ENCODE peak calls at places on chromosomes 1 and 21, in seven cellular contexts. S is HL-60, J is PC-9, F is coronary artery, C is AG09309, T is AG04450, Q is cardiac muscle cell. A is an unnamed sample.

GRCh38 chr1:228697209-228698016 is 37.9 kb upstream of the RHOU start:
- DNase-seq in C (peak; percentile 52), S (peak; percentile 95), J (no peak), Q (peak; percentile 13), F (peak; percentile 87), T (no peak), A (no peak)

GRCh38 chr1:15850450-15851079 is 3.1 kb downstream of the SPEN start:
- DNase-seq in S (no peak), T (no peak), C (no peak), J (no peak), F (no peak), Q (no peak), A (no peak)

GRCh38 chr1:53737648-53738204 is 1.2 kb downstream of the GLIS1 start:
- DNase-seq in S (no peak), T (no peak), Q (peak; percentile 43), F (no peak), C (no peak), J (no peak), A (no peak)

GRCh38 chr1:234845097-234845660 is 235.2 kb upstream of the IRF2BP2 start:
- DNase-seq in S (no peak), Q (no peak), F (no peak), T (no peak), J (no peak), C (no peak), A (no peak)

GRCh38 chr1:7743346-7743745 is 27.8 kb upstream of the VAMP3 start:
- DNase-seq in F (no peak), J (no peak), C (no peak), T (no peak), Q (no peak), S (no peak), A (no peak)

GRCh38 chr1:150808134-150808533 is at the start of gene CTSK:
- DNase-seq in T (no peak), Q (no peak), F (no peak), S (no peak), C (no peak), J (no peak), A (no peak)

GRCh38 chr21:43880111-43880985 is 15.3 kb downstream of the AGPAT3 start:
- DNase-seq in F (no peak), S (no peak), Q (no peak), T (no peak), C (no peak), J (peak; percentile 80), A (peak; percentile 23)

GRCh38 chr1:18940303-18941020 is 16.0 kb downstream of the IFFO2 start:
- DNase-seq in J (no peak), C (no peak), T (no peak), S (no peak), F (no peak), Q (no peak), A (no peak)

GRCh38 chr1:169745015-169745861 is 11.4 kb upstream of the SELE start:
- DNase-seq in S (no peak), T (no peak), Q (no peak), J (no peak), F (no peak), C (no peak), A (no peak)

GRCh38 chr1:112887599-112888303 is 68.2 kb downstream of the SLC16A1 start:
- DNase-seq in T (no peak), S (no peak), Q (no peak), F (no peak), C (no peak), J (no peak), A (no peak)

GRCh38 chr1:156815307-156815826 is 1.3 kb downstream of the SH2D2A start:
- DNase-seq in C (peak; percentile 74), S (no peak), Q (no peak), J (no peak), T (peak; percentile 39), F (no peak), A (no peak)

GRCh38 chr1:156812293-156812990 is 4.2 kb downstream of the SH2D2A start:
- DNase-seq in F (no peak), Q (no peak), S (no peak), C (no peak), T (no peak), J (no peak), A (no peak)

GRCh38 chr1:156813298-156813697 is 3.4 kb downstream of the SH2D2A start:
- DNase-seq in C (no peak), J (no peak), F (no peak), Q (no peak), S (no peak), T (no peak), A (no peak)

GRCh38 chr1:156814571-156815260 is 1.9 kb downstream of the SH2D2A start:
- DNase-seq in F (no peak), J (no peak), S (no peak), T (no peak), Q (no peak), C (no peak), A (no peak)

DNA sequence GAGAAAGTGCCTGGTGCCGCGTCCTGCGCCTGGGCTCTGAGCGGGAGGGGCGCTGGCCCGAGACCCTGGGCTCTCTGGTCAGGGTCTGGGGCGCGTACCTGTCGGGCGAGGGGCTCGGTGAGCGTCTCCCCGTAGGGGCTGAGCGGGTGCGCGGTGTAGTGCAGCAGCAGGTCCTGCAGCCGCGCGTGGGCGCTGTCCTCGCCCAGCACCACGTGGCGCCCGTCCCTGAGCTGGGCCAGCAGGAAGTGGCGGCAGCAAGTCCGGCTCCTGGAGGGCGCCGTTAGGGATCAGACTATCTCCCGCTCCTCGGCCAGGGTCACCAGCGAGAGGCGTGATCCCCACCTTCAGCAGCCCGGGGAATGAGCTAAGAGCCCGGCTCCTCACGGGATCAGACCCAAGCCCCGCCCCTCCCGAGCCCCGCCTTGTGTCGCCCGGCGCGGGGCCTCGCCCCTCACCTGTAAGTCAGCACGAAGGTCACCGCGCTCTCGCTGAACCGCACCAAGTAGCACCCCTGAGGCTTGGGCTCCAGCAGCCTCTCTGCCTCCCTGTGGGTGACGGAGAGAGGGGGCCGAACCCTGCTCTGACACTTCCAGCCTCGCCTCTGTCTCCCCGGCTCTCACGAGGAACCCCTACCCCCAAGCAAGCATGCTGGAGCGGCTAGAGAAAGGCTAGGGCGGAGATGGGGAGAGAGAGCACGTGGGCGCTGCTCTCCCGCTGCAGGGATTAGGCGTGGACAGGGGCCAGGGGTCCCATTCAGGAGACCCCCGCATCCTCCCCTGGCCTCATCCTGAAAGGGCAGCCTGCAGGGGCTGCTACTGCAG is 2.7 kb downstream of the SH2D2A start:
- DNase-seq in T (no peak), F (no peak), J (peak; percentile 56), C (no peak), S (peak; percentile 63), Q (peak; percentile 56), A (peak; percentile 41)
- TF ChIP-seq CTCF in T (peak; percentile 49), F (peak; percentile 45), J (peak; percentile 58), C (peak; percentile 48), S (peak; percentile 43), Q (peak; percentile 57), A (peak; percentile 27)

DNA sequence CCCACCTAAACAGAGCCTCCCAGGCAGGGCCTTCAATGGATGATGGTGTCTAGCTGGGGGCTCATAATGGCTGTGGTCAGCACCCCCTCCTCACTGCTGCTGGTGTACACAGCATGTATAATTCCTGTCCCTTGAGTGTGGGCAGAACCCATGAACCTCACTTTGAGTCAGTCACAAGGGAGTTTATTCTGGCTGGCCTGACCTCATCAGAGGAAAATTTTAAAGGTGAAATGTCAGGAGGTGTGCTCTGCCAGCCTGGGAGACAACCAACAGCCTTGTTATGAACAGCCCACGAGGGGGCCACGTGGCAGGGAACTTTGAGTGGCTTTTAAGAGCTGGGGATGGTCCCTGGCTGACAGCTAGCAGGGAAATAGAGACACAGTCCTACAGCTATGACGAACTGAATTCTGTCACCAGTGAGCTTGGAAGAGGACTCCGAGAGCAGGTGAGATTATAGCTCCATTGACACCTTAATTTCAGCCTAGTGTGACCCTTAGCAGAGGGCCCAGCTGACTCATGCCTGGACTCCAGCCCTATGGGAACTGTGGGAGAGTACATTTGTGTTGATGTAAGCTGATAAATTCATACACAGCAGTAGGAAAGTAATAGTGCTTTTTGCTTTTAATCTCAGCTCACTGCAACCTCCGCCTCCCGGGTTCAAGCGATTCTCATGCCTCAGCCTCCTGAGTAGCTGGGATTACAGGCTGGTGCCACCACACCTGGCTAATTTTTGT is 73.5 kb upstream of the RUNX3 start:
- DNase-seq in F (no peak), J (no peak), T (no peak), C (no peak), S (no peak), Q (no peak), A (no peak)
- TF ChIP-seq CTCF in F (no peak), J (no peak), T (no peak), C (no peak), S (no peak), Q (no peak), A (no peak)

DNA sequence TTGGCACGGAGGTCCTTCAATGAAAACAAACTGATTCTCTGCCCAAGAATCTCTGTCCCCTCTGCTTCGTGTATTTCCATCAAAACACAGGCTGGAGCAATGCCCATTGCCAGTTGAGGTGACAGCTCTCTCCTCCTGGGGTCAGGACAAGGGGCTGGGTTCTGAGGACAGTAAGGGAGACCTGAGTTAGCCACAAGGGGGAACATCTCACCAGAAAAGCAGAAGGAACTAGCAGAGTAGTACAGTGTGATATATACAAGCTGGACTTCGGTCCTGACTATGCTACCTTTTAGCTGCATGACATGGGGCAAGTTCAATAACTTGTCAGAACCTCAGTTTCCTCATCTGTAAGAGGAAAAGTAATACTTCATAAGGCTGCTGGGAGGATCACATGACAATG is 50.3 kb downstream of the SYT2 start:
- DNase-seq in S (no peak), T (no peak), Q (no peak), C (no peak), J (no peak), F (no peak), A (no peak)
- TF ChIP-seq CTCF in S (no peak), T (no peak), Q (no peak), C (no peak), J (no peak), F (no peak), A (no peak)

GRCh38 chr21:36608251-36608650 is 90.7 kb upstream of the SIM2 start:
- DNase-seq in Q (no peak), C (no peak), J (no peak), F (no peak), S (no peak), T (no peak), A (no peak)

GRCh38 chr21:36609654-36610053 is 89.3 kb upstream of the SIM2 start:
- DNase-seq in J (no peak), C (no peak), S (no peak), T (no peak), Q (no peak), F (no peak), A (no peak)

GRCh38 chr21:36606983-36607325 is 92.0 kb upstream of the SIM2 start:
- DNase-seq in C (no peak), S (no peak), F (no peak), T (no peak), J (no peak), Q (no peak), A (no peak)

GRCh38 chr21:36603221-36603620 is 95.7 kb upstream of the SIM2 start:
- DNase-seq in C (no peak), F (no peak), T (no peak), Q (no peak), S (no peak), J (no peak), A (no peak)

DNA sequence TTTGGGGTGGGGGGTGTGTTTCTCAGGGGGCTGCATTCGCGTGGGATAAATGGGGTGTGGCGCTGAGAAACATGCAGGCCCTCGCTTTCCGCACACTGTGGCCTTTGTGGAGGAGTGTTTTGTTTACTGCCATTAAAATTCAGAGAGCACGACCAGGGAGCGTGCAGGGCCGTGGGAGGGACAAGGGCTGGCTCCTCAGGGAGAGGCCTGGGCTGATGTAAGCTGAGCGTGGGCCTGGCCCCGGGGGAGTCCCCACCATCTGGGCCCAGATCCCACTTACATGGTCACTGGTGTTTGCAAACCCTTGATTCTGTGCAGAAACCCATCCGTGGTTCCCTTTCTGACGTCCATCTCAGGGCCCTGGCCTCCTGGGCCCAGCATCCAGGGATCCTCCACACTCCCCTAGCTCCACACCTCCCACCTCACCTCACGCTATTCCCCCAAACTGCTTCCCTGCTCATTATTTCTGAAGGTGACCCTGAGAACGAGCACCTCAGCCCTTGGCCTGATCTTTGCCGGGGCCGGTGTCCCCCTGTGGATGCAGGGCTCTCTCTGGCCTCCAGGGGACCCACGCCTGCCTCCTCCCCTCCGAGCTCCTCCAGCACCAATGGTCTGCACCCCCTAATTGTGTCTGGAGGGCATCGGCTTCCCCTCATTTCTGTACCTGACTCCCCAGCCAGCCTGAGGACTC is 92.5 kb upstream of the SIM2 start:
- DNase-seq in S (no peak), T (no peak), J (no peak), Q (no peak), F (no peak), C (no peak), A (no peak)
- TF ChIP-seq CTCF in S (no peak), T (no peak), J (no peak), Q (no peak), F (no peak), C (no peak), A (no peak)

A was measured in dorsolateral prefrontal cortex.